ENCODE peak calls at places on chromosome 16, in nine cellular contexts. One of them, this sample, is unnamed.

GRCh38 chr16:18833707-18834505 is 32.6 kb upstream of the ARL6IP1 start:
- DNase-seq in transverse colon: no peak
- DNase-seq in fibroblast of pulmonary artery: no peak
- DNase-seq in NCI-H510A: no peak
- DNase-seq in omental fat pad: no peak
- DNase-seq in HFFc6: no peak
- DNase-seq in NCI-H1105 treated with DMSO at 0.1 percent for 48 hours: no peak
- DNase-seq in AG09309: no peak
- DNase-seq in NB4: no peak
- DNase-seq in this sample: no peak

GRCh38 chr16:50581830-50582229 is 33.6 kb downstream of the NKD1 start:
- DNase-seq in transverse colon: no peak
- DNase-seq in fibroblast of pulmonary artery: no peak
- DNase-seq in NCI-H510A: no peak
- DNase-seq in omental fat pad: no peak
- DNase-seq in HFFc6: no peak
- DNase-seq in NCI-H1105 treated with DMSO at 0.1 percent for 48 hours: no peak
- DNase-seq in AG09309: no peak
- DNase-seq in NB4: no peak
- DNase-seq in this sample: no peak

GRCh38 chr16:24482681-24483202 is 56.6 kb upstream of the RBBP6 start:
- DNase-seq in transverse colon: no peak
- DNase-seq in fibroblast of pulmonary artery: no peak
- DNase-seq in NCI-H510A: no peak
- DNase-seq in omental fat pad: no peak
- DNase-seq in HFFc6: no peak
- DNase-seq in NCI-H1105 treated with DMSO at 0.1 percent for 48 hours: no peak
- DNase-seq in AG09309: no peak
- DNase-seq in NB4: no peak
- DNase-seq in this sample: no peak

GRCh38 chr16:57852189-57852588 is 49.9 kb upstream of the KIFC3 start:
- DNase-seq in transverse colon: no peak
- DNase-seq in fibroblast of pulmonary artery: no peak
- DNase-seq in NCI-H510A: no peak
- DNase-seq in omental fat pad: no peak
- DNase-seq in HFFc6: no peak
- DNase-seq in NCI-H1105 treated with DMSO at 0.1 percent for 48 hours: no peak
- DNase-seq in AG09309: no peak
- DNase-seq in NB4: no peak
- DNase-seq in this sample: no peak

GRCh38 chr16:88702364-88703210 is 3.6 kb downstream of the RNF166 start:
- DNase-seq in transverse colon: no peak
- DNase-seq in fibroblast of pulmonary artery: no peak
- DNase-seq in NCI-H510A: no peak
- DNase-seq in omental fat pad: no peak
- DNase-seq in HFFc6: no peak
- DNase-seq in NCI-H1105 treated with DMSO at 0.1 percent for 48 hours: no peak
- DNase-seq in AG09309: no peak
- DNase-seq in NB4: peak; percentile 87
- DNase-seq in this sample: no peak

GRCh38 chr16:23124315-23124714 is 24.9 kb downstream of the USP31 start:
- DNase-seq in transverse colon: no peak
- DNase-seq in fibroblast of pulmonary artery: peak; percentile 83
- DNase-seq in NCI-H510A: no peak
- DNase-seq in omental fat pad: no peak
- DNase-seq in HFFc6: peak; percentile 68
- DNase-seq in NCI-H1105 treated with DMSO at 0.1 percent for 48 hours: no peak
- DNase-seq in AG09309: no peak
- DNase-seq in NB4: no peak
- DNase-seq in this sample: no peak

GRCh38 chr16:59905628-59906027 is 1171.5 kb upstream of the GOT2 start:
- DNase-seq in transverse colon: no peak
- DNase-seq in fibroblast of pulmonary artery: peak; percentile 10
- DNase-seq in NCI-H510A: no peak
- DNase-seq in omental fat pad: no peak
- DNase-seq in HFFc6: peak; percentile 51
- DNase-seq in NCI-H1105 treated with DMSO at 0.1 percent for 48 hours: no peak
- DNase-seq in AG09309: peak; percentile 18
- DNase-seq in NB4: no peak
- DNase-seq in this sample: no peak

GRCh38 chr16:66007717-66008116 is 358.8 kb upstream of the CDH5 start:
- DNase-seq in transverse colon: no peak
- DNase-seq in fibroblast of pulmonary artery: peak; percentile 59
- DNase-seq in NCI-H510A: no peak
- DNase-seq in omental fat pad: no peak
- DNase-seq in HFFc6: peak; percentile 58
- DNase-seq in NCI-H1105 treated with DMSO at 0.1 percent for 48 hours: no peak
- DNase-seq in AG09309: peak; percentile 67
- DNase-seq in NB4: no peak
- DNase-seq in this sample: no peak

GRCh38 chr16:80806957-80807356 is 2.6 kb upstream of the CDYL2 start:
- DNase-seq in transverse colon: no peak
- DNase-seq in fibroblast of pulmonary artery: peak; percentile 76
- DNase-seq in NCI-H510A: no peak
- DNase-seq in omental fat pad: no peak
- DNase-seq in HFFc6: peak; percentile 79
- DNase-seq in NCI-H1105 treated with DMSO at 0.1 percent for 48 hours: no peak
- DNase-seq in AG09309: peak; percentile 14
- DNase-seq in NB4: peak; percentile 43
- DNase-seq in this sample: no peak

GRCh38 chr16:68993885-68994284 is 111.6 kb upstream of the HAS3 start:
- DNase-seq in transverse colon: no peak
- DNase-seq in fibroblast of pulmonary artery: peak; percentile 94
- DNase-seq in NCI-H510A: no peak
- DNase-seq in omental fat pad: no peak
- DNase-seq in HFFc6: peak; percentile 91
- DNase-seq in NCI-H1105 treated with DMSO at 0.1 percent for 48 hours: no peak
- DNase-seq in AG09309: peak; percentile 66
- DNase-seq in NB4: no peak
- DNase-seq in this sample: peak; percentile 77

GRCh38 chr16:78800535-78800934 is 701.1 kb downstream of the WWOX start:
- DNase-seq in transverse colon: no peak
- DNase-seq in fibroblast of pulmonary artery: no peak
- DNase-seq in NCI-H510A: no peak
- DNase-seq in omental fat pad: no peak
- DNase-seq in HFFc6: no peak
- DNase-seq in NCI-H1105 treated with DMSO at 0.1 percent for 48 hours: no peak
- DNase-seq in AG09309: no peak
- DNase-seq in NB4: no peak
- DNase-seq in this sample: no peak

GRCh38 chr16:14180431-14181059 is 109.4 kb downstream of the MRTFB start:
- DNase-seq in transverse colon: no peak
- DNase-seq in fibroblast of pulmonary artery: no peak
- DNase-seq in NCI-H510A: no peak
- DNase-seq in omental fat pad: no peak
- DNase-seq in HFFc6: no peak
- DNase-seq in NCI-H1105 treated with DMSO at 0.1 percent for 48 hours: no peak
- DNase-seq in AG09309: no peak
- DNase-seq in NB4: no peak
- DNase-seq in this sample: no peak

GRCh38 chr16:46947900-46948547 is 25.4 kb downstream of the DNAJA2 start:
- DNase-seq in transverse colon: no peak
- DNase-seq in fibroblast of pulmonary artery: peak; percentile 67
- DNase-seq in NCI-H510A: no peak
- DNase-seq in omental fat pad: no peak
- DNase-seq in HFFc6: peak; percentile 22
- DNase-seq in NCI-H1105 treated with DMSO at 0.1 percent for 48 hours: peak; percentile 35
- DNase-seq in AG09309: no peak
- DNase-seq in NB4: peak; percentile 72
- DNase-seq in this sample: peak; percentile 67

GRCh38 chr16:12390074-12390473 is 413.5 kb downstream of the SNX29 start:
- DNase-seq in transverse colon: no peak
- DNase-seq in fibroblast of pulmonary artery: no peak
- DNase-seq in NCI-H510A: no peak
- DNase-seq in omental fat pad: no peak
- DNase-seq in HFFc6: no peak
- DNase-seq in NCI-H1105 treated with DMSO at 0.1 percent for 48 hours: no peak
- DNase-seq in AG09309: no peak
- DNase-seq in NB4: no peak
- DNase-seq in this sample: no peak

GRCh38 chr16:87918314-87918713 is 18.0 kb downstream of the CA5A start:
- DNase-seq in transverse colon: no peak
- DNase-seq in fibroblast of pulmonary artery: no peak
- DNase-seq in NCI-H510A: no peak
- DNase-seq in omental fat pad: no peak
- DNase-seq in HFFc6: no peak
- DNase-seq in NCI-H1105 treated with DMSO at 0.1 percent for 48 hours: no peak
- DNase-seq in AG09309: no peak
- DNase-seq in NB4: no peak
- DNase-seq in this sample: no peak

GRCh38 chr16:81987706-81988105 is 23.6 kb downstream of the SDR42E1 start:
- DNase-seq in transverse colon: peak; percentile 23
- DNase-seq in fibroblast of pulmonary artery: no peak
- DNase-seq in NCI-H510A: no peak
- DNase-seq in omental fat pad: no peak
- DNase-seq in HFFc6: no peak
- DNase-seq in NCI-H1105 treated with DMSO at 0.1 percent for 48 hours: no peak
- DNase-seq in AG09309: no peak
- DNase-seq in NB4: no peak
- DNase-seq in this sample: peak; percentile 91

GRCh38 chr16:318628-319027 is 33.9 kb downstream of the AXIN1 start:
- DNase-seq in transverse colon: no peak
- DNase-seq in fibroblast of pulmonary artery: no peak
- DNase-seq in NCI-H510A: no peak
- DNase-seq in omental fat pad: no peak
- DNase-seq in HFFc6: no peak
- DNase-seq in NCI-H1105 treated with DMSO at 0.1 percent for 48 hours: no peak
- DNase-seq in AG09309: no peak
- DNase-seq in NB4: no peak
- DNase-seq in this sample: peak; percentile 41

GRCh38 chr16:66977341-66978113 is 10.9 kb upstream of the CES4A start:
- DNase-seq in transverse colon: peak; percentile 94
- DNase-seq in fibroblast of pulmonary artery: peak; percentile 85
- DNase-seq in NCI-H510A: peak; percentile 68
- DNase-seq in omental fat pad: peak; percentile 95
- DNase-seq in HFFc6: peak; percentile 70
- DNase-seq in NCI-H1105 treated with DMSO at 0.1 percent for 48 hours: peak; percentile 44
- DNase-seq in AG09309: peak; percentile 58
- DNase-seq in NB4: peak; percentile 87
- DNase-seq in this sample: peak; percentile 91

GRCh38 chr16:12643034-12643455 is 160.6 kb downstream of the CPPED1 start:
- DNase-seq in transverse colon: no peak
- DNase-seq in fibroblast of pulmonary artery: no peak
- DNase-seq in NCI-H510A: no peak
- DNase-seq in omental fat pad: no peak
- DNase-seq in HFFc6: no peak
- DNase-seq in NCI-H1105 treated with DMSO at 0.1 percent for 48 hours: no peak
- DNase-seq in AG09309: no peak
- DNase-seq in NB4: no peak
- DNase-seq in this sample: no peak

GRCh38 chr16:4795181-4795827 is at the start of gene SMIM22:
- DNase-seq in transverse colon: peak; percentile 83
- DNase-seq in fibroblast of pulmonary artery: no peak
- DNase-seq in NCI-H510A: peak; percentile 70
- DNase-seq in omental fat pad: no peak
- DNase-seq in HFFc6: no peak
- DNase-seq in NCI-H1105 treated with DMSO at 0.1 percent for 48 hours: peak; percentile 67
- DNase-seq in AG09309: no peak
- DNase-seq in NB4: no peak
- DNase-seq in this sample: peak; percentile 85

GRCh38 chr16:56269276-56269675 is 78.0 kb downstream of the GNAO1 start:
- DNase-seq in transverse colon: no peak
- DNase-seq in fibroblast of pulmonary artery: peak; percentile 1
- DNase-seq in NCI-H510A: no peak
- DNase-seq in omental fat pad: no peak
- DNase-seq in HFFc6: no peak
- DNase-seq in NCI-H1105 treated with DMSO at 0.1 percent for 48 hours: no peak
- DNase-seq in AG09309: no peak
- DNase-seq in NB4: no peak
- DNase-seq in this sample: no peak

GRCh38 chr16:25009822-25010221 is 5.3 kb downstream of the ARHGAP17 start:
- DNase-seq in transverse colon: no peak
- DNase-seq in fibroblast of pulmonary artery: peak; percentile 33
- DNase-seq in NCI-H510A: no peak
- DNase-seq in omental fat pad: no peak
- DNase-seq in HFFc6: peak; percentile 12
- DNase-seq in NCI-H1105 treated with DMSO at 0.1 percent for 48 hours: no peak
- DNase-seq in AG09309: no peak
- DNase-seq in NB4: peak; percentile 83
- DNase-seq in this sample: no peak

GRCh38 chr16:4869147-4869790 is 22.0 kb downstream of the UBN1 start:
- DNase-seq in transverse colon: no peak
- DNase-seq in fibroblast of pulmonary artery: no peak
- DNase-seq in NCI-H510A: no peak
- DNase-seq in omental fat pad: no peak
- DNase-seq in HFFc6: no peak
- DNase-seq in NCI-H1105 treated with DMSO at 0.1 percent for 48 hours: no peak
- DNase-seq in AG09309: no peak
- DNase-seq in NB4: no peak
- DNase-seq in this sample: no peak

GRCh38 chr16:27460663-27461482 is 58.9 kb downstream of the IL21R start:
- DNase-seq in transverse colon: no peak
- DNase-seq in fibroblast of pulmonary artery: no peak
- DNase-seq in NCI-H510A: no peak
- DNase-seq in omental fat pad: no peak
- DNase-seq in HFFc6: no peak
- DNase-seq in NCI-H1105 treated with DMSO at 0.1 percent for 48 hours: no peak
- DNase-seq in AG09309: no peak
- DNase-seq in NB4: no peak
- DNase-seq in this sample: no peak

GRCh38 chr16:3256876-3257465 is 538 bp upstream of the MEFV start:
- DNase-seq in transverse colon: no peak
- DNase-seq in fibroblast of pulmonary artery: peak; percentile 22
- DNase-seq in NCI-H510A: no peak
- DNase-seq in omental fat pad: no peak
- DNase-seq in HFFc6: peak; percentile 16
- DNase-seq in NCI-H1105 treated with DMSO at 0.1 percent for 48 hours: no peak
- DNase-seq in AG09309: no peak
- DNase-seq in NB4: no peak
- DNase-seq in this sample: no peak

GRCh38 chr16:75532791-75533190 is 3.1 kb downstream of the CHST5 start:
- DNase-seq in transverse colon: no peak
- DNase-seq in fibroblast of pulmonary artery: no peak
- DNase-seq in NCI-H510A: no peak
- DNase-seq in omental fat pad: no peak
- DNase-seq in HFFc6: no peak
- DNase-seq in NCI-H1105 treated with DMSO at 0.1 percent for 48 hours: no peak
- DNase-seq in AG09309: no peak
- DNase-seq in NB4: no peak
- DNase-seq in this sample: no peak

GRCh38 chr16:799111-799947 is 1.2 kb downstream of the GNG13 start:
- DNase-seq in transverse colon: no peak
- DNase-seq in fibroblast of pulmonary artery: no peak
- DNase-seq in NCI-H510A: no peak
- DNase-seq in omental fat pad: no peak
- DNase-seq in HFFc6: no peak
- DNase-seq in NCI-H1105 treated with DMSO at 0.1 percent for 48 hours: no peak
- DNase-seq in AG09309: no peak
- DNase-seq in NB4: peak; percentile 42
- DNase-seq in this sample: no peak

GRCh38 chr16:57807968-57808528 is 5.8 kb upstream of the KIFC3 start:
- DNase-seq in transverse colon: peak; percentile 87
- DNase-seq in fibroblast of pulmonary artery: peak; percentile 93
- DNase-seq in NCI-H510A: peak; percentile 26
- DNase-seq in omental fat pad: peak; percentile 74
- DNase-seq in HFFc6: peak; percentile 94
- DNase-seq in NCI-H1105 treated with DMSO at 0.1 percent for 48 hours: peak; percentile 8
- DNase-seq in AG09309: peak; percentile 95
- DNase-seq in NB4: peak; percentile 95
- DNase-seq in this sample: peak; percentile 86

GRCh38 chr16:85401370-85401916 is 211.7 kb upstream of the GSE1 start:
- DNase-seq in transverse colon: no peak
- DNase-seq in fibroblast of pulmonary artery: no peak
- DNase-seq in NCI-H510A: no peak
- DNase-seq in omental fat pad: no peak
- DNase-seq in HFFc6: no peak
- DNase-seq in NCI-H1105 treated with DMSO at 0.1 percent for 48 hours: no peak
- DNase-seq in AG09309: no peak
- DNase-seq in NB4: no peak
- DNase-seq in this sample: no peak

GRCh38 chr16:75272097-75272548 is 20.7 kb upstream of the BCAR1 start:
- DNase-seq in transverse colon: no peak
- DNase-seq in fibroblast of pulmonary artery: no peak
- DNase-seq in NCI-H510A: no peak
- DNase-seq in omental fat pad: no peak
- DNase-seq in HFFc6: no peak
- DNase-seq in NCI-H1105 treated with DMSO at 0.1 percent for 48 hours: no peak
- DNase-seq in AG09309: no peak
- DNase-seq in NB4: peak; percentile 75
- DNase-seq in this sample: no peak

GRCh38 chr16:20409398-20410152 is at the start of gene ACSM5:
- DNase-seq in transverse colon: peak; percentile 25
- DNase-seq in fibroblast of pulmonary artery: no peak
- DNase-seq in NCI-H510A: no peak
- DNase-seq in omental fat pad: no peak
- DNase-seq in HFFc6: no peak
- DNase-seq in NCI-H1105 treated with DMSO at 0.1 percent for 48 hours: no peak
- DNase-seq in AG09309: no peak
- DNase-seq in NB4: no peak
- DNase-seq in this sample: no peak